ENCODE peak calls at places on chromosomes 16 and 17, in four cellular contexts. Q is DMS 273 treated with DMSO at 0.1 percent for 48 hours, J is substantia nigra, D is endodermal cell. E is an unnamed sample.

GRCh38 chr16:86614699-86615098 is 36.4 kb downstream of the FOXL1 start:
- DNase-seq in Q (no peak), J (no peak), D (no peak), E (no peak)

GRCh38 chr16:627458-628239 is 3.1 kb upstream of the WFIKKN1 start:
- DNase-seq in Q (no peak), J (no peak), D (no peak), E (peak)

GRCh38 chr16:2692948-2693651 is 10.8 kb downstream of the KCTD5 start:
- DNase-seq in Q (no peak), J (peak), D (peak), E (no peak)

GRCh38 chr16:78543066-78543465 is 443.6 kb downstream of the WWOX start:
- DNase-seq in Q (peak), J (no peak), D (no peak), E (no peak)

GRCh38 chr16:1486551-1487390 is 2.0 kb downstream of the PTX4 start:
- DNase-seq in Q (no peak), J (no peak), D (no peak), E (no peak)

GRCh38 chr17:81976332-81977210 is 858 bp upstream of the ASPSCR1 start:
- DNase-seq in Q (no peak), J (no peak), D (peak), E (no peak)

GRCh38 chr17:13560935-13561334 is 40.8 kb downstream of the HS3ST3A1 start:
- DNase-seq in Q (no peak), J (no peak), D (no peak), E (no peak)

GRCh38 chr17:35531170-35531569 is 6.3 kb downstream of the SLFN12L start:
- DNase-seq in Q (no peak), J (no peak), D (no peak), E (no peak)

GRCh38 chr16:66918803-66919568 is at the start of gene CDH16:
- DNase-seq in Q (no peak), J (no peak), D (no peak), E (no peak)

GRCh38 chr16:82776466-82777146 is 149.8 kb downstream of the CDH13 start:
- DNase-seq in Q (no peak), J (no peak), D (no peak), E (no peak)

GRCh38 chr16:48971571-48972071 is 310.0 kb downstream of the CBLN1 start:
- DNase-seq in Q (peak), J (no peak), D (peak), E (no peak)

GRCh38 chr17:807146-808002 is 25.2 kb downstream of the MRM3 start:
- DNase-seq in Q (no peak), J (no peak), D (no peak), E (no peak)

GRCh38 chr16:29009050-29009837 is 24.4 kb downstream of the LAT start:
- DNase-seq in Q (no peak), J (no peak), D (no peak), E (no peak)

GRCh38 chr16:57757883-57758282 is 22.3 kb downstream of the KATNB1 start:
- DNase-seq in Q (no peak), J (no peak), D (no peak), E (no peak)

GRCh38 chr17:19399750-19400450 is 11.1 kb upstream of the RNF112 start:
- DNase-seq in Q (no peak), J (no peak), D (no peak), E (peak)

GRCh38 chr16:12187939-12188673 is 211.6 kb downstream of the SNX29 start:
- DNase-seq in Q (no peak), J (no peak), D (no peak), E (no peak)

E was measured in suprapubic skin.